ENCODE peak calls at places on chromosomes 16 and 17, in ten cellular contexts. Y, A, Q, X, B, F, O, P, J and T are unnamed samples.

GRCh38 chr17:6796887-6797490 is 21.0 kb downstream of the FBXO39 start:
- DNase-seq in Y (no peak), A (no peak), Q (no peak), X (no peak), B (no peak), F (no peak), O (no peak), P (no peak), J (no peak), T (no peak)

GRCh38 chr17:55067697-55068439 is 99.3 kb downstream of the STXBP4 start:
- DNase-seq in Y (no peak), A (no peak), Q (no peak), X (peak), B (peak), F (no peak), O (no peak), P (no peak), J (no peak), T (no peak)

GRCh38 chr17:42521666-42522262 is 14.3 kb upstream of the NAGLU start:
- DNase-seq in Y (no peak), A (no peak), Q (no peak), X (no peak), B (peak), F (no peak), O (no peak), P (peak), J (no peak), T (no peak)

GRCh38 chr17:13940858-13941665 is 128.2 kb upstream of the COX10 start:
- DNase-seq in Y (no peak), A (no peak), Q (no peak), X (no peak), B (peak), F (no peak), O (no peak), P (no peak), J (no peak), T (no peak)

GRCh38 chr17:64306850-64307463 is 43.9 kb upstream of the TEX2 start:
- DNase-seq in Y (peak), A (peak), Q (peak), X (peak), B (peak), F (no peak), O (peak), P (peak), J (no peak), T (no peak)

GRCh38 chr17:15909481-15909991 is 35.4 kb upstream of the ADORA2B start:
- DNase-seq in Y (no peak), A (no peak), Q (no peak), X (peak), B (peak), F (no peak), O (no peak), P (peak), J (no peak), T (no peak)

GRCh38 chr17:65370669-65371126 is 190.8 kb downstream of the AXIN2 start:
- DNase-seq in Y (peak), A (no peak), Q (no peak), X (peak), B (peak), F (no peak), O (no peak), P (no peak), J (no peak), T (peak)

GRCh38 chr17:45098081-45098868 is 34.0 kb downstream of the PLCD3 start:
- DNase-seq in Y (no peak), A (no peak), Q (no peak), X (no peak), B (no peak), F (no peak), O (no peak), P (no peak), J (no peak), T (no peak)

GRCh38 chr17:29844339-29845048 is 85.5 kb downstream of the SSH2 start:
- DNase-seq in Y (no peak), A (no peak), Q (no peak), X (no peak), B (peak), F (no peak), O (no peak), P (no peak), J (no peak), T (no peak)

GRCh38 chr16:28067604-28068382 is 4.3 kb upstream of the GSG1L start:
- DNase-seq in Y (no peak), A (no peak), Q (no peak), X (peak), B (peak), F (no peak), O (no peak), P (no peak), J (peak), T (no peak)

GRCh38 chr17:72563952-72564351 is 443.1 kb downstream of the SOX9 start:
- DNase-seq in Y (no peak), A (no peak), Q (no peak), X (no peak), B (no peak), F (no peak), O (no peak), P (no peak), J (no peak), T (no peak)

GRCh38 chr17:61485067-61485775 is 33.0 kb downstream of the TBX4 start:
- DNase-seq in Y (no peak), A (no peak), Q (no peak), X (no peak), B (no peak), F (no peak), O (no peak), P (no peak), J (no peak), T (no peak)

GRCh38 chr16:72844225-72844920 is 203.6 kb downstream of the ZFHX3 start:
- DNase-seq in Y (no peak), A (no peak), Q (no peak), X (peak), B (no peak), F (peak), O (no peak), P (no peak), J (no peak), T (no peak)

GRCh38 chr16:14405611-14406537 is 224.2 kb downstream of the PARN start:
- DNase-seq in Y (peak), A (peak), Q (no peak), X (peak), B (no peak), F (peak), O (no peak), P (no peak), J (no peak), T (peak)

GRCh38 chr17:36657763-36658490 is 56.5 kb downstream of the MRM1 start:
- DNase-seq in Y (peak), A (peak), Q (no peak), X (peak), B (peak), F (no peak), O (no peak), P (no peak), J (no peak), T (no peak)

GRCh38 chr16:82031116-82032084 is 3.7 kb upstream of the HSD17B2 start:
- DNase-seq in Y (no peak), A (no peak), Q (no peak), X (peak), B (peak), F (no peak), O (peak), P (no peak), J (peak), T (no peak)

GRCh38 chr17:52105601-52106000 is 52.9 kb downstream of the CA10 start:
- DNase-seq in Y (no peak), A (no peak), Q (no peak), X (no peak), B (no peak), F (no peak), O (no peak), P (no peak), J (no peak), T (no peak)

GRCh38 chr17:59651346-59651745 is 31.7 kb downstream of the CLTC start:
- DNase-seq in Y (no peak), A (no peak), Q (no peak), X (peak), B (no peak), F (no peak), O (no peak), P (no peak), J (no peak), T (no peak)

GRCh38 chr17:57832711-57833596 is 16.9 kb downstream of the MRPS23 start:
- DNase-seq in Y (peak), A (peak), Q (peak), X (peak), B (peak), F (no peak), O (peak), P (peak), J (no peak), T (peak)

GRCh38 chr16:58661199-58661830 is 23.3 kb downstream of the SLC38A7 start:
- DNase-seq in Y (no peak), A (no peak), Q (peak), X (peak), B (peak), F (no peak), O (peak), P (peak), J (peak), T (no peak)

GRCh38 chr17:71273451-71273850 is 847.4 kb upstream of the SOX9 start:
- DNase-seq in Y (no peak), A (no peak), Q (no peak), X (no peak), B (no peak), F (no peak), O (no peak), P (no peak), J (peak), T (no peak)

DNA sequence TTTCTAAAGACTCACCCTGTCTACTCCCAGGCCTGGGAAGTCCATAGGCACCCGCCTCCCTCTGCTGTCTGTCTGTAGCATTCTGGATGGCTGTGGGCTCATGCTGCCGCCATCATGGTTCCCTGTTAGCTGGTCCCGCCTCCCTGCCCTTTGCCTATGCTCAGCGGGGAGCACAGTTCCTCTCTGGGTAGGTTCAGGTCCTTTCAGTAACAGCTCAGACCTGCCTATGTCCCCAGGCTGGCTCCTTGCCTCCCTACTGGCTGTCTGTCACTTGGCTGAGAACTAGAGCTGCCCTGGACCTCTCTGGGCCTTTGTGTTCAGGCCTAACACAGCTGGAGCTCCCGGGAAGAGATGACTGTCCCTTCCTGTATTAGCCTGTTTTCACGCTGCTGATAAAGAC is 317.9 kb downstream of the SNX29 start:
- DNase-seq in Y (no peak), A (no peak), Q (no peak), X (no peak), B (no peak), F (no peak), O (no peak), P (no peak), J (no peak), T (no peak)
- H3K4me3 ChIP-seq in Y (no peak), A (no peak), Q (no peak), X (no peak), B (no peak), F (no peak), O (no peak), P (no peak), J (no peak), T (no peak)

GRCh38 chr17:39924691-39925055 is 2.7 kb downstream of the ORMDL3 start:
- DNase-seq in Y (no peak), A (no peak), Q (no peak), X (no peak), B (no peak), F (no peak), O (no peak), P (no peak), J (no peak), T (no peak)

GRCh38 chr17:39922006-39922405 is 3.6 kb upstream of the GSDMB start:
- DNase-seq in Y (peak), A (no peak), Q (no peak), X (no peak), B (no peak), F (no peak), O (no peak), P (no peak), J (no peak), T (no peak)

GRCh38 chr17:39925282-39926134 is 1.9 kb downstream of the ORMDL3 start:
- DNase-seq in Y (no peak), A (no peak), Q (no peak), X (no peak), B (peak), F (no peak), O (no peak), P (no peak), J (no peak), T (no peak)

GRCh38 chr17:39923230-39923629 is 4.2 kb downstream of the ORMDL3 start:
- DNase-seq in Y (peak), A (no peak), Q (no peak), X (no peak), B (no peak), F (no peak), O (no peak), P (no peak), J (no peak), T (no peak)

DNA sequence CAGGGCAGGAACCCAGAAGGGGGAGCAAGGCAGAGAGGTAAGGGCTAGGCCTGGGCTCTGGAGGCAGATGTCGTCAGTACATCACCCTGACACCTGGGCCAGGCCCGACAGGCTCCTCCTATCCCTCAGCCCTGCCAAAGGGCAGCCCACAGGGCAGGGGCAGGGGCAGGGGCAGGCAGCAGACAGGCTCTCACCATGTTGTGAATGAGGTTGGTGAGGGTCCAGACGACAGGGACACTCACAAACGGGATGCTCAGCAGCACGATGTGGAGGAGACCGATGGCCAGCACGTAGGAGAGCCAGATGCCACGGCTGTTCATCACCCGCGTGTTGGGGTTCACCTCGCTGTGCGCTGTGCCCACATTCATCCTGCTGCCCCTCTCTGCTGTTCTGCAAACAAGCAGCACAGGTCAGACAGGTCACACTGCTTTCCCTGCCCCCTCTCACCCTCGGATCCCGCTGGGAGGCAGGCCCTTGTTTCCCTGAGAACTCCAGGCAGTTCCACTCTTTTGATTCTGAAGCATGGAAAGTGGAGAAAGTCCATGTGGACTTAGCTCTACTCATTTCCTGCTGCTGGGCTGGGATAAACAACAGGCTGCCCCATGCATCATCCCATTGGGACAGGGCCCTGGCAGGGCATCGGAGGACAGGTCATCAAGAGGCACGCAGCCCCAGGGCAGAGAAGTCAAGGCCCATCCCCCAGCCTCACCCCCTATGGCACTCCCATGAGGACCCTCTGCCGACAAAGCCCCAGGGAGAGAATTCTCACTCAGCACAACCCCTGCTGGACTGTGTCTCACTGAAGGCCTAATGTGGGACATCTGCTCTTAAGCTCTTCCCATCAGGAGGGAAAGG is 3.3 kb downstream of the ORMDL3 start:
- DNase-seq in Y (no peak), A (no peak), Q (no peak), X (peak), B (peak), F (no peak), O (no peak), P (no peak), J (no peak), T (no peak)
- H3K4me3 ChIP-seq in Y (no peak), A (no peak), Q (no peak), X (no peak), B (no peak), F (peak), O (no peak), P (no peak), J (no peak), T (no peak)

GRCh38 chr16:87823146-87823929 is 46.0 kb downstream of the SLC7A5 start:
- DNase-seq in Y (no peak), A (no peak), Q (no peak), X (no peak), B (no peak), F (no peak), O (no peak), P (no peak), J (no peak), T (no peak)

GRCh38 chr16:87824016-87824990 is 45.0 kb downstream of the SLC7A5 start:
- DNase-seq in Y (no peak), A (no peak), Q (no peak), X (no peak), B (no peak), F (no peak), O (no peak), P (peak), J (no peak), T (no peak)

GRCh38 chr16:87821346-87822001 is 47.8 kb downstream of the SLC7A5 start:
- DNase-seq in Y (no peak), A (no peak), Q (no peak), X (no peak), B (no peak), F (no peak), O (no peak), P (no peak), J (no peak), T (no peak)

GRCh38 chr16:87822002-87822390 is 47.3 kb downstream of the SLC7A5 start:
- DNase-seq in Y (no peak), A (no peak), Q (no peak), X (no peak), B (no peak), F (no peak), O (no peak), P (no peak), J (no peak), T (no peak)

DNA sequence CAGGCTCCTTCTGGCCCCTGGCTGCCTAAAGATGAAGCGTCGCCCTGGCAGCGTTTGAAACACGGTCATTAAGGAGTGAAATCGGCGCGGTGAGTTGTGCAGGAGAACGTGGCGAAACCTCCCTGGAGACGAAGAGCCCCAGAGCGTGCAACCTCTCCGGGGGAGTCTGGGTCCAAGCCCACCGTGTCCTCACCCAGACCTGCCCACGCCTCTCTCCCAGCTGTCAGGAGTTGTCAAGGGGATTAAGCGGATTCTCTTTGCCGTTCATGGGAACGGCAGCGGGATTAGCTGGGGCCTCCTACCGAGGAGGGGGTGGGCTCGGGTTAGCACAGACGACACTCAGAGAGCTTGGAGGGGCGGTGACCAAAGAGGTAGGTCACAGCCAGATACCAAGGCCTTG is 46.7 kb downstream of the SLC7A5 start:
- DNase-seq in Y (no peak), A (no peak), Q (no peak), X (no peak), B (no peak), F (no peak), O (no peak), P (no peak), J (no peak), T (no peak)
- H3K4me3 ChIP-seq in Y (no peak), A (no peak), Q (no peak), X (no peak), B (no peak), F (no peak), O (no peak), P (no peak), J (no peak), T (no peak)

GRCh38 chr16:89709716-89710480 is 8.4 kb upstream of the SPATA2L start:
- DNase-seq in Y (peak), A (no peak), Q (no peak), X (no peak), B (no peak), F (no peak), O (no peak), P (no peak), J (no peak), T (no peak)

GRCh38 chr16:89707695-89708094 is 6.2 kb upstream of the SPATA2L start:
- DNase-seq in Y (no peak), A (no peak), Q (no peak), X (no peak), B (no peak), F (no peak), O (no peak), P (no peak), J (no peak), T (no peak)

GRCh38 chr16:89708481-89708931 is 7.0 kb upstream of the SPATA2L start:
- DNase-seq in Y (peak), A (no peak), Q (no peak), X (no peak), B (no peak), F (no peak), O (no peak), P (no peak), J (no peak), T (no peak)

GRCh38 chr16:89710709-89711564 is 9.4 kb upstream of the SPATA2L start:
- DNase-seq in Y (peak), A (no peak), Q (no peak), X (no peak), B (no peak), F (no peak), O (no peak), P (no peak), J (no peak), T (no peak)

DNA sequence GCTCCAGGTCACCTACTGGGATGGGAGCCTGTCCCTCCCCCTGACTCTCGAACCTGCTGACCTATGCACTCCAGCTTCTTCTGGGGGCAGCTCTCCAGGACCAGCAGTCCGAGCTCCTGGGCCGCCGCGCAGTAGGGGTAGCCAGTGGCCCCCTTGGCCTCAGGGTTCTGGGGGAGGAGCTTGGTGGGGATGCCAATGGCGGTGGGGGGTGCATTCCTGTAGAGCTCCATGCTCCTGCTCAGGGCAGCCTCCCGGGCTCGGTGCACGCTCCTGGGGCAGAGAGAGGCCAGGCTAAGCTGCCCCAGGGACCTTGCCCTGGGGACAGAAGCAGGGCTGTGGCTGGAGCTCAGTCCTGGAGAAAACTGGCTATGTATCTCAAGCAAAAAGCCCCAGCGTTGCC is 7.7 kb upstream of the SPATA2L start:
- DNase-seq in Y (peak), A (no peak), Q (no peak), X (no peak), B (no peak), F (no peak), O (no peak), P (no peak), J (no peak), T (no peak)
- H3K4me3 ChIP-seq in Y (no peak), A (no peak), Q (no peak), X (no peak), B (no peak), F (no peak), O (no peak), P (no peak), J (no peak), T (no peak)

DNA sequence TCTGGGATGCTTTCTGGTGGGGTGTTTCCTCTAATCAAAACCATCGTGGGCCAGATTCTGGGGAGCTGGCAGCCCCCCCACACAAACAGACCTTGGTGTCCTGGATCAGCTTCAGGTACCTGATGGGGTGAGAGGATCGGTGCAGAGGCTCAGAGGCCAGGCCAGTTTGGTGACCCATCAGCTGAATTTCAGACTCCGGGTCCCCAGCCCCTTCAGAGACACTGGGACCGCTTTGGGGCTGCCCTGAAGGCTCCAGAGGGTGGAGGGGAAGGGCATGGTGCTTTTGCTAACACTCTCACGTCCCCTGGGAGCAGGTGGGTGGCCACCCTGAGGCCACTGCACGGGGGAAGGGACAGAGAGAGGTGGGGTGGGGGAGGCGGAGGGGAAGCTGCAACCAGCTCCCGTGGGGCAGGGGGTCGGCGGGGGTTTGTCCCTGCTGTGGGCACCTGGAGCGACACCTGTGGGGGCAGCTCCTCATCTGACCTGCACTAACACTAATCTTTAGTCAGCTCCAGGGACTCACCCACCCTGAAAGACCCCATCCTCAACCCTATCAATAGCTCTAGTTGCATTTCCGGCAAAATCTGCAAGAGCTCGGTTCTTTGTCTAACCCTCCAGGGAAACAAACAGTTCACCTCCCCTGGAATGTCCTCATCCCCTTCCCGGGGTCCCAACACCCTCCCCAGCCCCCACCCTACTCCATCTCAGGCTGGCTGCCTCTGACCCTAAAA is 91.7 kb upstream of the CBX4 start:
- DNase-seq in Y (no peak), A (no peak), Q (no peak), X (no peak), B (no peak), F (no peak), O (no peak), P (no peak), J (no peak), T (no peak)
- H3K4me3 ChIP-seq in Y (no peak), A (peak), Q (no peak), X (no peak), B (no peak), F (no peak), O (no peak), P (peak), J (no peak), T (no peak)

GRCh38 chr16:57516176-57516725 is 20.1 kb downstream of the CCDC102A start:
- DNase-seq in Y (no peak), A (no peak), Q (no peak), X (no peak), B (no peak), F (no peak), O (no peak), P (no peak), J (no peak), T (no peak)
- H3K4me3 ChIP-seq in Y (no peak), A (no peak), Q (no peak), X (no peak), B (no peak), F (no peak), O (no peak), P (no peak), J (no peak), T (no peak)